ENCODE peak calls at places on chromosomes 3 and 15, in four cellular contexts. C, M, A and X are unnamed samples.
A peak's percentile ranks its signal among the peaks of the same experiment; 100 is the strongest.

GRCh38 chr3:128359060-128359664 is 107.5 kb downstream of the DNAJB8 start:
- DNase-seq in C (no peak), M (no peak), A (no peak), X (no peak)

GRCh38 chr3:14429237-14429636 is 26.8 kb downstream of the SLC6A6 start:
- DNase-seq in C (no peak), M (no peak), A (no peak), X (no peak)

GRCh38 chr15:89492111-89492641 is 4.2 kb downstream of the RHCG start:
- DNase-seq in C (no peak), M (no peak), A (peak; percentile 51), X (no peak)

GRCh38 chr3:59266551-59266950 is 216.7 kb upstream of the CFAP20DC start:
- DNase-seq in C (no peak), M (no peak), A (no peak), X (peak; percentile 17)

GRCh38 chr3:138180375-138181029 is 5.8 kb upstream of the DBR1 start:
- DNase-seq in C (no peak), M (peak; percentile 33), A (no peak), X (no peak)

GRCh38 chr15:85800460-85801123 is 5.9 kb upstream of the KLHL25 start:
- DNase-seq in C (no peak), M (peak; percentile 84), A (peak; percentile 63), X (no peak)

GRCh38 chr3:11601446-11602241 is 42.1 kb downstream of the VGLL4 start:
- DNase-seq in C (peak; percentile 80), M (peak; percentile 46), A (peak; percentile 85), X (no peak)

GRCh38 chr3:122409392-122409791 is 6.5 kb downstream of the WDR5B start:
- DNase-seq in C (no peak), M (no peak), A (no peak), X (no peak)

GRCh38 chr3:64145438-64145837 is 79.8 kb downstream of the PRICKLE2 start:
- DNase-seq in C (no peak), M (no peak), A (no peak), X (no peak)

GRCh38 chr15:87263844-87264243 is 992.7 kb downstream of the NTRK3 start:
- DNase-seq in C (no peak), M (no peak), A (no peak), X (no peak)

DNA sequence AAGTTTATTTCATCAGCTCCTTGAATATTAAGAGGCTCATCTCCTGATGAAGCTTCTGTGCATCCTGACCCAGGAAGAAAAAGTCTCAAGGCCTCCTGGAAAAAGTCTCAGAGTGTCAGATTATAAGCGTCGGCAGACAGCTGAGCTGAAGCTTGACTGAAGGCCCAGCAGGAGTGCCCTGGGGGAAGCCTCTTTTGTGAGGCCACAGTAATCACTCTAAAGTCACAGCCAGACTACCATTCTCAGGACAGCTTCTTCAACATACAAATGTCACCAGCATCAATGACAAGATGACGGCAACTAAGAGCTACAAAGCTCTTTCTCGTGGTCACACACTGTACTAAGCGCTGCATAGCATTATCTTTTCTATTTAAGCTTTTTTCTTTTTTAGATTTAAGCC is 72.7 kb upstream of the LRRN1 start:
- DNase-seq in C (no peak), M (no peak), A (no peak), X (no peak)
- TF ChIP-seq POLR2AphosphoS5 in C (no peak), M (no peak), A (no peak), X (no peak)

GRCh38 chr3:52537726-52538421 is 1.5 kb downstream of the UQCC5 start:
- DNase-seq in C (no peak), M (no peak), A (no peak), X (peak; percentile 72)

GRCh38 chr3:52541050-52541449 is 4.6 kb downstream of the UQCC5 start:
- DNase-seq in C (no peak), M (no peak), A (no peak), X (no peak)

GRCh38 chr3:52536369-52537164 is at the start of gene UQCC5:
- DNase-seq in C (peak; percentile 99), M (peak; percentile 98), A (peak; percentile 99), X (peak; percentile 99)

GRCh38 chr3:52537165-52537635 is 795 bp downstream of the UQCC5 start:
- DNase-seq in C (no peak), M (no peak), A (no peak), X (no peak)

GRCh38 chr3:52539010-52539653 is 2.7 kb downstream of the UQCC5 start:
- DNase-seq in C (no peak), M (no peak), A (no peak), X (no peak)
- H3K4me3 ChIP-seq in C (no peak overlapping the region), M (no peak overlapping the region), A (no peak overlapping the region), X (no peak overlapping the region)

DNA sequence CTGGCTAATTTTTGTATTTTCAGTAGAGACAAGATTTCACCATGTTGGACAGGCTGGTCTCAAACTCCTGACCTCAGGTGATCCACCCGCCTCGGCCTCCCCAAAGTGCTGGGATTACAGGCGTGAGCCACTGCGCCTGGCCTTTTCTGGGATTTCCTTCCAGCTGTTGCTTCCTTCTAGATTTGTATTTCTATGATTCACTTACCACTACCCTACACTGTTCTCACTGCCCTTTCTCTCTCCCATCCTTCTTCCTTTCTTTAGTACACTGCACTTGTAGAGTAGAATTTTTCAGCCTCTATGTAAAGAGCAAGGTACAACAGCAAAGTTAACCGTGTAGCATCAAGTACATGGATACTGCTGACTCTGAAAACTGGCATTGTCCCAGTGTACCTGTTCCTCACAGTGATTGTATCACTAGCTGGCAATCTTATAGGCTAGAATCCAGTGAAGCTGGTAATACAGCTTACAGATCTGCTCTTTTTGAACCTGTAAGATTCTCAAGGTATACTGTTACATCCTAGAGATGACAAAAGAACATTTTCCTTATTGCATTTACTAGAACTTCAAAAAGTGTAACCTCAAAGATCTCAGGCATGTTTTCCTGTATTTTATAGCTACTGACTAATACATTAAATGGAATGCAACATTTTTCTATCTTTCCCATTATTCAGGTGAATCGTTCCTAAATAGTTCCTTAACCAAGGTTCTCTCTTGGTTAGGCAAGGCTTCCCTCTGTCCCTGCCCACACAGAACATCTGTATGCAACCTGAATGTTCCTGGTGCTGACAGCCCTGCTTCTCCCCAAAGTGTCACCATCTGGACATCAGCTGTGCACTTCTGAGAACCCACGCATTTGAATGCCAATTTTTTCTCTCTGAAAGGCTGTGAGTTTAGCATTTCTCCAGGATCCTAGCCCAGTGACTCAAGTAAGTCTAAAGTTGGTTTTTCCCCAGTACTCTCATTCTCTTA is 74.1 kb upstream of the RAP2B start:
- DNase-seq in C (no peak), M (peak; percentile 40), A (no peak), X (no peak)
- TF ChIP-seq POLR2AphosphoS5 in C (no peak), M (peak; percentile 51), A (no peak), X (no peak)

GRCh38 chr3:168824107-168824506 is 728.4 kb upstream of the GOLIM4 start:
- DNase-seq in C (no peak), M (no peak), A (no peak), X (no peak)
- H3K4me3 ChIP-seq in C (no peak overlapping the region), M (no peak overlapping the region), A (no peak overlapping the region), X (no peak overlapping the region)

DNA sequence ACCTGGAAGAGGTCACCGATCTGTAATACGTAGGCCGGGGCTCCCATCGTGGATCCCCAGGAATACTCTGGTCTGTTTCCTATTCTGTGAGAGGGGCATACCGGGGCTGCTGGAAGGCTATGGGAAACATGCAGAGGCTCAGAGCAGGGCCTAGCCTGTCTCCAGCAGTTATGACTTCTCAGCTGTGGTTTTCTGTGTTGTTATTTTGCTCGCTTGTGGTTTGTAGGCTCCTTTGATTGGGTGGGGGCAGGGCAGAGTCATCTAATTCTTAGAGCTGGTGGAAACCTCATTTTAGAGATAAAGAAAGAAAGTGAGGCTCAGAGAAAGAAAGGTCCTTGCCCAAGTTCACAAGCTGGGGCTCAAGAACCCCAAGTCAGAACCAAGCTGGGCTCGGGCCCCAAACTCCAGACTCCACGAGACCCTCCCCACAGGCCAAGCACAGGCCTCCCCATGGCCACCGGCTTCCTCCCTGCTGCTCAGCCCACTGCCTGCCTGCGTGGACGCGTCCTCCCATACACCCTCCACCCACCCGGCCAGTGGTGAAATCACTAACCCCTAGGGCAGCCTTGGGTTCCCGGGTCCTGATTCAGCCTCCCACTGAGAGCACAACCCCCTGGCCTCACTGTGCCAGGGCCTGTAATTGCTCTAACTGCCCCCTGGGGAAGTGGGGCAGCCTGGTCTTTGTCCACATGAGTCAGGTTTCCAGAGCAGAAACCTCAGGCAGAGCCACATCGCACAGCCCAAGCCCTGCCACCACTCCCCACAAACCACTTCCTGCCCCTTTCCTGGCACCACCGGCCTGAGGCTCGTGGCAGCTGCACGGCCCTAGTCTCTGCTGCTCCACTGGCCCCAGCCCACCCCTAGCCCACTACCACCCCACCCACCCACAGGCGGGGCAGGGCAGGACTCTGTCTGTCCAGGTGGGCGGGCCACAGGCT is 270.8 kb downstream of the UACA start:
- DNase-seq in C (peak; percentile 94), M (no peak), A (no peak), X (no peak)
- TF ChIP-seq POLR2AphosphoS5 in C (peak; percentile 88), M (no peak), A (no peak), X (no peak)

DNA sequence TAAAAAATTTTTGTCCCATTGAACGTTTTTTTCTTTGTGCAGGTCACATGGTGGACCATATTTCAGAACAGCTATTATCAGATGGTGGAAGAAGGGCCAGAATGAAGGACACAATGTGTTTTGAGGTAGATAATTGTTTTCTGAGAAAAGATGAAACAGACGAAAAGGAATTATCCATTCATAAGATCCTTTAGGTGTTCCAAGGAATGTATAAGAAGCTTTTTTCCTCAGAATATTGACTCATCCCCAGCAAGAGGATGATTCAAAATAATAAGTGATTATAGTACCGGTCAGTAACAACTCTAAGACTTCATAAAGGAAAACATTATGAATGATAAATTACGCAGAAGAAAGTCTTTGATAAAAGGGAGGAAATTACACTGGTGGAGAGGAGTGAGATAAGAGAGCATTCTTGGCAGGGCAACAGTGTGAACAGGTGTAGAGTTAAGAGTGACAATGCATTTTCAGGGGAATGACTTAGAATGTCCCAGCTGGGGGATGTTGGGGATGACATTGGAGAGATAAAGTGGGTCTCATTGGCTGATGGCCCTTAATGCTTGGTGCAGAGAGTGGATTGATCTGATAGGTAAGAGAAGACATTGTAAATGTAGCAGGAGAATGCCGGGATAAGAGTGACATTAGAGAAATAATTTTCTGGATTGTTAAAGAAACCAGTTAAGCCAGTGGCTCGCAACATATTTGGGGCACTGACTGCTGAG is 27.0 kb upstream of the AQP9 start:
- DNase-seq in C (no peak), M (no peak), A (no peak), X (no peak)
- H3K4me3 ChIP-seq in C (no peak overlapping the region), M (no peak overlapping the region), A (no peak overlapping the region), X (no peak overlapping the region)

GRCh38 chr3:35743218-35743617 is 103.9 kb downstream of the ARPP21 start:
- DNase-seq in C (no peak), M (no peak), A (no peak), X (no peak)

GRCh38 chr3:35748144-35748543 is 108.8 kb downstream of the ARPP21 start:
- DNase-seq in C (no peak), M (no peak), A (no peak), X (no peak)

GRCh38 chr3:35739964-35740527 is 100.7 kb downstream of the ARPP21 start:
- DNase-seq in C (no peak), M (no peak), A (no peak), X (no peak)

GRCh38 chr3:35744419-35744818 is 105.1 kb downstream of the ARPP21 start:
- DNase-seq in C (no peak), M (no peak), A (no peak), X (no peak)

GRCh38 chr3:35745802-35746484 is 106.6 kb downstream of the ARPP21 start:
- DNase-seq in C (no peak), M (no peak), A (no peak), X (no peak)
- TF ChIP-seq POLR2AphosphoS5 in C (no peak), M (no peak), A (no peak), X (no peak)